ENCODE peak calls at places on chromosomes 11 and 22, in eight cellular contexts. R, A, V, I, H, E, M and Z are unnamed samples.

GRCh38 chr22:42062506-42063190 is 8.0 kb downstream of the NAGA start:
- DNase-seq in E (no peak), M (no peak), H (no peak), V (no peak), A (no peak), R (no peak), I (no peak), Z (no peak)

GRCh38 chr11:118370774-118371173 is 11.4 kb downstream of the UBE4A start:
- DNase-seq in I (no peak), V (no peak), E (peak), H (no peak), R (no peak), A (no peak), M (no peak), Z (no peak)

GRCh38 chr11:34214961-34215805 is 109.8 kb downstream of the NAT10 start:
- DNase-seq in M (no peak), A (peak), V (no peak), R (no peak), H (peak), I (no peak), E (no peak), Z (peak)

GRCh38 chr11:106161775-106162174 is 84.3 kb downstream of the AASDHPPT start:
- DNase-seq in I (no peak), R (no peak), E (no peak), M (no peak), V (no peak), A (no peak), H (no peak), Z (no peak)

GRCh38 chr22:30325724-30326703 is 727 bp downstream of the TBC1D10A start:
- DNase-seq in H (no peak), I (peak), V (no peak), R (no peak), E (no peak), A (no peak), M (peak), Z (no peak)

GRCh38 chr11:20634781-20635180 is 34.6 kb upstream of the NELL1 start:
- DNase-seq in V (no peak), A (no peak), E (no peak), H (no peak), M (no peak), R (no peak), I (no peak), Z (no peak)

GRCh38 chr22:37893583-37893983 is 12.5 kb upstream of the MICALL1 start:
- DNase-seq in A (no peak), H (no peak), E (no peak), M (no peak), R (no peak), I (no peak), V (no peak), Z (no peak)

GRCh38 chr11:105189586-105189985 is 50.0 kb upstream of the CARD18 start:
- DNase-seq in H (no peak), E (no peak), I (no peak), V (no peak), R (no peak), A (no peak), M (no peak), Z (no peak)

GRCh38 chr22:22556578-22556977 is 2.5 kb downstream of the PRAME start:
- DNase-seq in M (no peak), A (no peak), V (no peak), R (no peak), H (no peak), E (no peak), I (no peak), Z (no peak)

GRCh38 chr22:50602338-50602700 is 1.7 kb downstream of the MAPK8IP2 start:
- DNase-seq in I (no peak), E (no peak), A (no peak), M (no peak), R (no peak), V (no peak), H (no peak), Z (no peak)

GRCh38 chr11:80317612-80318011 is 876.8 kb upstream of the TENM4 start:
- DNase-seq in R (no peak), I (no peak), A (no peak), H (no peak), E (no peak), V (no peak), M (no peak), Z (no peak)

GRCh38 chr22:31923166-31923565 is 21.2 kb upstream of the YWHAH start:
- DNase-seq in A (no peak), M (no peak), H (no peak), R (peak), I (peak), E (no peak), V (no peak), Z (no peak)

GRCh38 chr11:71500601-71501021 is 26.5 kb upstream of the KRTAP5-7 start:
- DNase-seq in I (no peak), E (no peak), H (no peak), R (peak), M (no peak), V (no peak), A (peak), Z (peak)

GRCh38 chr11:103794262-103794661 is 242.2 kb upstream of the DDI1 start:
- DNase-seq in A (no peak), R (no peak), H (no peak), V (no peak), E (no peak), I (no peak), M (no peak), Z (no peak)

GRCh38 chr11:78212586-78213371 is 24.1 kb downstream of the USP35 start:
- DNase-seq in E (no peak), V (no peak), M (peak), I (no peak), R (no peak), H (no peak), A (no peak), Z (no peak)

GRCh38 chr22:41947181-41948080 is 479 bp upstream of the CENPM start:
- DNase-seq in A (no peak), V (no peak), E (no peak), M (no peak), I (no peak), R (no peak), H (no peak), Z (no peak)

GRCh38 chr22:45516923-45517675 is 14.4 kb downstream of the FBLN1 start:
- DNase-seq in E (no peak), A (no peak), R (no peak), V (no peak), M (peak), I (no peak), H (no peak), Z (peak)

GRCh38 chr11:130403301-130403804 is 25.1 kb downstream of the ADAMTS8 start:
- DNase-seq in I (peak), H (no peak), V (no peak), R (peak), E (no peak), M (no peak), A (peak), Z (peak)

GRCh38 chr11:95832763-95833162 is 42.5 kb downstream of the CEP57 start:
- DNase-seq in A (no peak), E (no peak), H (no peak), I (no peak), M (no peak), V (no peak), R (no peak), Z (no peak)

GRCh38 chr11:111378185-111378772 is 796 bp downstream of the POU2AF1 start:
- DNase-seq in E (no peak), V (no peak), M (no peak), A (no peak), I (no peak), R (no peak), H (no peak), Z (no peak)